ENCODE peak calls at places on chromosomes 2 and 18, in nine cellular contexts. F is right lobe of liver, Z is transverse colon, A is uterus, X is breast epithelium, C is K562, H is NB4, K is IMR-90, P is stomach. J is an unnamed sample.

GRCh38 chr2:191617589-191617988 is 60.3 kb upstream of the NABP1 start:
- DNase-seq in F (no peak), Z (no peak), A (no peak), X (no peak), C (no peak), H (peak), K (no peak), P (no peak), J (no peak)

GRCh38 chr18:36460324-36460850 is 162.9 kb downstream of the FHOD3 start:
- DNase-seq in F (no peak), Z (no peak), A (no peak), X (no peak), C (no peak), H (no peak), K (peak), P (no peak), J (no peak)

GRCh38 chr2:240240017-240240416 is 99.6 kb upstream of the OTOS start:
- DNase-seq in F (no peak), Z (no peak), A (no peak), X (peak), C (no peak), H (no peak), K (no peak), P (no peak), J (peak)

GRCh38 chr2:186755066-186755465 is 61.2 kb downstream of the FAM171B start:
- DNase-seq in F (no peak), Z (no peak), A (no peak), X (no peak), C (no peak), H (no peak), K (peak), P (no peak), J (no peak)

GRCh38 chr18:74083071-74083954 is 64.3 kb downstream of the FBXO15 start:
- DNase-seq in F (no peak), Z (no peak), A (no peak), X (no peak), C (no peak), H (no peak), K (no peak), P (no peak), J (no peak)

GRCh38 chr2:240596491-240596931 is 10.0 kb downstream of the CAPN10 start:
- DNase-seq in F (peak), Z (peak), A (peak), X (no peak), C (no peak), H (no peak), K (no peak), P (peak), J (peak)

GRCh38 chr2:161905389-161906046 is 168.5 kb downstream of the DPP4 start:
- DNase-seq in F (no peak), Z (no peak), A (no peak), X (no peak), C (no peak), H (no peak), K (no peak), P (no peak), J (no peak)

GRCh38 chr2:104501929-104502328 is 352.0 kb upstream of the POU3F3 start:
- DNase-seq in F (no peak), Z (no peak), A (no peak), X (no peak), C (no peak), H (no peak), K (no peak), P (no peak), J (no peak)

GRCh38 chr2:192190474-192190873 is 4.3 kb downstream of the TMEFF2 start:
- DNase-seq in F (no peak), Z (no peak), A (no peak), X (no peak), C (no peak), H (peak), K (peak), P (no peak), J (no peak)

GRCh38 chr2:73268831-73269685 is 15.2 kb downstream of the FBXO41 start:
- DNase-seq in F (peak), Z (peak), A (no peak), X (peak), C (no peak), H (no peak), K (peak), P (peak), J (no peak)

GRCh38 chr2:201411421-201411820 is 39.8 kb downstream of the TRAK2 start:
- DNase-seq in F (no peak), Z (no peak), A (no peak), X (no peak), C (no peak), H (no peak), K (peak), P (no peak), J (no peak)

GRCh38 chr18:13831864-13832508 is 8.0 kb downstream of the MC5R start:
- DNase-seq in F (no peak), Z (no peak), A (no peak), X (no peak), C (no peak), H (no peak), K (no peak), P (peak), J (no peak)

GRCh38 chr18:5630057-5630765 is 86.4 kb upstream of the EPB41L3 start:
- DNase-seq in F (peak), Z (peak), A (peak), X (peak), C (peak), H (no peak), K (peak), P (peak), J (peak)

GRCh38 chr2:141522048-141522447 is 608.8 kb downstream of the LRP1B start:
- DNase-seq in F (no peak), Z (no peak), A (no peak), X (no peak), C (no peak), H (no peak), K (no peak), P (no peak), J (no peak)

GRCh38 chr18:51135361-51135760 is 62.1 kb downstream of the MEX3C start:
- DNase-seq in F (no peak), Z (no peak), A (no peak), X (no peak), C (no peak), H (no peak), K (peak), P (no peak), J (no peak)

GRCh38 chr18:26225915-26226228 is 373 bp upstream of the TAF4B start:
- DNase-seq in F (no peak), Z (no peak), A (no peak), X (no peak), C (no peak), H (no peak), K (no peak), P (no peak), J (no peak)

GRCh38 chr2:238100049-238100820 is at the start of gene ESPNL:
- DNase-seq in F (no peak), Z (no peak), A (no peak), X (peak), C (peak), H (peak), K (no peak), P (peak), J (peak)

GRCh38 chr2:101473581-101473910 is 1.4 kb downstream of the RFX8 start:
- DNase-seq in F (no peak), Z (no peak), A (no peak), X (no peak), C (no peak), H (no peak), K (peak), P (no peak), J (no peak)

GRCh38 chr2:78979380-78980238 is 45.9 kb upstream of the REG3G start:
- DNase-seq in F (no peak), Z (peak), A (no peak), X (no peak), C (peak), H (peak), K (no peak), P (peak), J (no peak)

GRCh38 chr2:112995346-112995920 is 9.8 kb upstream of the IL36A start:
- DNase-seq in F (no peak), Z (no peak), A (no peak), X (no peak), C (no peak), H (no peak), K (no peak), P (no peak), J (no peak)

GRCh38 chr2:102245266-102246151 is 58.7 kb downstream of the IL1RL2 start:
- DNase-seq in F (no peak), Z (no peak), A (peak), X (no peak), C (no peak), H (peak), K (peak), P (no peak), J (no peak)

GRCh38 chr2:240994161-240994896 is 4.1 kb upstream of the SNED1 start:
- DNase-seq in F (no peak), Z (peak), A (no peak), X (peak), C (no peak), H (no peak), K (no peak), P (no peak), J (no peak)

GRCh38 chr2:123164216-123164615 is 860.9 kb upstream of the CNTNAP5 start:
- DNase-seq in F (no peak), Z (no peak), A (no peak), X (no peak), C (no peak), H (no peak), K (no peak), P (no peak), J (no peak)

GRCh38 chr18:48074929-48075706 is 144.7 kb upstream of the SMAD2 start:
- DNase-seq in F (no peak), Z (no peak), A (no peak), X (no peak), C (no peak), H (no peak), K (no peak), P (no peak), J (no peak)

DNA sequence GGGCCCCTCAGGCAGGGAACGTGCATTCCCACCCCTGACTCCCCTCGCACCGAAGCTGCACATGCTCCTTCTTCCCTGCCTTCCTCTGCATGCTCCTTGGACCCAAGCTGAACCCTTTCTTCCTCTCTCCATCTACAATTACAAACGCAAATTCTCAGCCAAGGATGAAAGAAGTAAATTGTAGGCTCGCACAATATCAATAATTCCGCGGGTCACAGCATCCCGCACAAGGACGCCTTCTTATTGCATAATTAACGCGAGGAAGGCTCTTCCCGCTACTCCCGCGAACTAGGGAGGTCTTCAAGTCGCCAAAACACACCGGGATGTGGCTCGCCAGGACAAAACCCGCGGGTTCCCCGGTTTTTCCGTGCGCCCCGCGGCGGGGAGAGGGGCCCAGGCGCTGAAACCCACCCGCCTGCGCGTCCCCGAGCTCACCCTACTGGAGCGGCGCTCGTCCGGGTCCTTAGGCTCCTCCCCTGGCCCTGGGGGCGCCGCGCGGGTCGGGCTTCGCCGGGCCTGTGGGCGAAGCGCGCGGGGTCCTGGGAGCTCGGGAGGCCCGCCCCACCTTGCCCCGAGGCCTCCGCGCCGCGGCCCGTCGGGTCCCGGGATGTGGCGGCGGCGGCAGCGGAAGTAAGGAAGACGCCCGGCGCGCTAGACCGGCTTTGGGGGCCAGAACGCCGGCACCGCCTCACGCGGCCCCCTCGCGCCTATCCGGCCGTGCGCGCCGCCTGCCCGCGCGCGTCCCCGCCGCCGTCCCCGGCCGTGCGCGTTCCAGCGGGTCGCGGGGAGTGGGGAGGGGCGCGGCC is at the start of gene CHST10:
- DNase-seq in F (peak), Z (peak), A (peak), X (no peak), C (peak), H (peak), K (peak), P (peak), J (peak)
- TF ChIP-seq POLR2A in F (no peak), Z (no peak), A (peak), X (no peak), C (peak), H (no peak), K (no peak), P (no peak), J (no peak)

GRCh38 chr2:71851094-71851755 is 296.4 kb downstream of the CYP26B1 start:
- DNase-seq in F (no peak), Z (no peak), A (peak), X (no peak), C (no peak), H (no peak), K (no peak), P (no peak), J (peak)

GRCh38 chr2:71850306-71850801 is 297.3 kb downstream of the CYP26B1 start:
- DNase-seq in F (no peak), Z (no peak), A (no peak), X (no peak), C (no peak), H (no peak), K (no peak), P (no peak), J (no peak)

GRCh38 chr2:71849111-71849510 is 298.6 kb downstream of the CYP26B1 start:
- DNase-seq in F (no peak), Z (no peak), A (no peak), X (no peak), C (no peak), H (no peak), K (no peak), P (no peak), J (no peak)

GRCh38 chr2:71852141-71852711 is 295.4 kb downstream of the CYP26B1 start:
- DNase-seq in F (no peak), Z (no peak), A (peak), X (no peak), C (no peak), H (no peak), K (no peak), P (no peak), J (peak)

DNA sequence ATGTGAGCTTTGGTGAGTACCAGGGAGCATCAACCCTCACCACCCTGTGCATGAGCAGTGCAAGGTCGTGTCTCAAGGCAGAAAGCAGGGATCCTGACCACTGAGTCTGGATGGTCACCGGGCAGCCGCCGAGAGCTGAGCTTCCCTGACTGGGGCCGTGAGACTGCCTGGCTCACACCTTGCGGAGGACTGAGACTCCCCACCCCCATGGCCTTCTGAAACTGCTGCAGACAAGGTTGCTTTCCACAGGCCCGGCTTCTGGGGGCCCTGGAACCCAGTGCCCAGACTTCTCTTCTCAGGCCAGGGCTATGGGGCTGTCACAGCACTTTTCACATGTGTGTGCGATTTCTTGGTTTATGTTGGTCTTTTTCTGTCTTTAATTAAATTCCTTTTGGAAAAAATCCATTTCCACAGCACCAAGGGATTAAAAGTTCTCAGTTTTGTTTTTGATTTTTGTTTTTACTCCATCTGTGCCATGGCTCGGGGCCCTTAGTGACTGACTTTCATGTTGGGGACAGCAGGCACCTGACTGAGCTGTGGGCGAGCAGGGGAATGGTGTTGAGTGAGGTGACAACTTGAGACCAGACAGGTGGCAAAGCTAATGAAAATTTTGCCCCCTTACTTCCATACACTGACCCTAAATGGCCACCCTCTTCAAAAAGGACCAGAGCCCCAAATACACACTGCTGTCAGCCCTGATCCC is 297.9 kb downstream of the CYP26B1 start:
- DNase-seq in F (no peak), Z (no peak), A (no peak), X (no peak), C (no peak), H (no peak), K (no peak), P (no peak), J (no peak)
- TF ChIP-seq POLR2A in F (no peak), Z (no peak), A (no peak), X (no peak), C (no peak), H (no peak), K (no peak), P (no peak), J (no peak)

DNA sequence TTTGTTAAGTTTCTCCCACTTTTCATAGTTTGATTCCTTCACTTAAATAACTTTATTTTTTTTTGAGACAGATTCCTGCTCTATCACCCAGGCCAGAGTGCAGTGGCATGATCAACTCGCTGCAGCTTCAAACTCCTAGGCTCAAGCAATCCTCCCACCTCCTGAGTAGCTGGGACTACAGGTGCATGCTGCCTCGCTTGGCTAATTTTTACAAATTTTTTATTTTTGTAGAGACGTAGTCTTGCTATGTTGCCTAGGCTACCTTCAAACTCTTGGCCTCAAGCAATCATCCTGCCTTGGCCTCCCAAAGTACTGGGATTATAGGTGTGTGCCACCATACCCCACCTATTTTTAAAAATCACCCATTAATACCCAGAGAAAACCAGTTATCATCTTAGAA is 14.2 kb upstream of the WIPF1 start:
- DNase-seq in F (no peak), Z (no peak), A (no peak), X (no peak), C (no peak), H (no peak), K (no peak), P (no peak), J (no peak)
- TF ChIP-seq POLR2A in F (no peak), Z (no peak), A (no peak), X (no peak), C (no peak), H (no peak), K (no peak), P (no peak), J (no peak)

DNA sequence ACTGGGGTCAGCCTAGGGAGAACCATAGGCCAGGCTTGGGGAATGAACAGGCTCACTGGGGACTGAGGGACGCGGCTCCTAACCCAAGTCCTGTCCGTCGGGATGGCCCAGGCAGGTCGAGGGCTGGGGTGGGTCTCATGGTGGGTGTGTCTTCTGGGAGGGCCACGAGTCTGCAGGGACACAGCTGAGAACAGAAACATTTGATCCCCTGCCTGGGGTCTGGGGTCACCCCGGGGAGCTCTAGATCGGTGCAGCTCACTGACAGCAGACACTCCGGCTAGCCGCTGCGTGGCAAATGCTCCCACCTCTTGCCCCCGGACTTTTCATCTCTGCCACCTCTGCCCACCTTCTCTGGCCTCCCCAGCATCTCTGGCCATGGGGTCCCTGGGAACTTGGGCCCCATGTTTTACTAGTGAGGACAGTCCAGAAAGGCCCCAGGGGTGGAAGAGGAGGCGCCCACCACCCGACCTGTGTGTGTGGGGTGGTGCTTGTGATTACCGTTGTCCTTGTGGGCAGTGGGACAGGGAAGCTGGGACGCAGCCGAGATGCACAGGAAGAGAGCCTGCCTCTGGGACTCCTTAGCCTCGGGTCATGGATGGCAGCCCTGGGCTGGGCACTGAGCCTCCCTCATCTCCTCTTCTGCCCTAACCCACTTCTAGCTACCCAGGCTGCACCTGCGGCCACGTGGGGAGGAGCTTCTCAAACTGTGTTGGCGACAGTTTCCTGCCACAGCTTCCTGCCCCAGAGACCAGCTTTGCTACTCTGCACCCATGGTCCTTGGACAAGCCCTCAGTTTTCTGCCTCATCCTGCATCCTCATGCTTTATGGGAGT is 4.9 kb downstream of the ZAP70 start:
- DNase-seq in F (peak), Z (peak), A (no peak), X (no peak), C (no peak), H (peak), K (no peak), P (peak), J (no peak)
- TF ChIP-seq POLR2A in F (no peak), Z (no peak), A (no peak), X (no peak), C (no peak), H (peak), K (no peak), P (no peak), J (no peak)

DNA sequence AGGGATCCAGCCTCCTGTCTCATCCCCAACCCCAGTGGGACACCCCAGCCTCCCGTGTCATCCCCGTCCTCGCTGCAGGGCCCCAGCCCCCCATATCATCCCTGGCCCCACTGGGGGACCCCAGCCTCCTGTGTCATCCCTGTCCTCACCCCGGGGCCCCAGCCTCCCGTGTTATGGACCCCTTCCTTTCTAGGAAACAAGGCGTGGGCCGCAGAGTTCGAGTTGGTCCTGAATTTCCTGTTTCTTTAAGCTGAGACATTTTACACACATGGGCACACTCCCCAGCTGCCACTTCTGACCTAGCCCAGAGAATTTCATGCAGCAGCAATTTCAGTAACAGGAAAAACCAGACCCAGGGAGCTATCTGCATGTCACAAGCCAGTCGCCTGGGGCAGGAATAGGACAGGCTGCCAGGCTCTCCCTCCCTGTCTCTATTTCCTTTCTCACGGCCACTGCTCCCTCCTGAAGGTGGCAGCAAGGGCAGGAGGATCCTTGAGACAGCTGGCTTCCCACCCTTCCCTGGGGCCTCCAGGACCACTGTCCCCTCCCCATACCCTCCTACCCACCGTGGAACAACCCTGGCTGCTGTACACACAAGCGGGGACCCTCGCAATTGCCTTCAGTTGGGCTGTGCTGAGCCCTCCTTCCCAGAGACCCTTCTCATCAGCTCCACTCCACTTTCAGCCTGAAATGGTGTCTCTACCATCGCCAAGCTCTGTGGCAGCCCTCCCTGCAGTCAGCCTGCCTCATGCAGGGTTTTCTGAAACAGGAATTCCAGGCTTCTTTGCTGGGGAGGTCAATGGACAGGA is 141.9 kb upstream of the ID2 start:
- DNase-seq in F (no peak), Z (peak), A (no peak), X (peak), C (no peak), H (peak), K (no peak), P (peak), J (peak)
- TF ChIP-seq POLR2A in F (no peak), Z (peak), A (no peak), X (no peak), C (no peak), H (no peak), K (no peak), P (no peak), J (no peak)

GRCh38 chr18:32427084-32427933 is 43.4 kb downstream of the GAREM1 start:
- DNase-seq in F (no peak), Z (no peak), A (no peak), X (no peak), C (no peak), H (no peak), K (no peak), P (no peak), J (no peak)
- TF ChIP-seq POLR2A in F (no peak), Z (no peak), A (no peak), X (no peak), C (no peak), H (no peak), K (no peak), P (no peak), J (no peak)